ENCODE peak calls at places on chromosomes 2 and 18, in eight cellular contexts. One of them, this sample, is unnamed.
A peak's percentile ranks its signal among the peaks of the same experiment; 100 is the strongest.

GRCh38 chr2:137888845-137889244 is 75.4 kb upstream of the HNMT start:
- DNase-seq in COR-L47: peak; percentile 6
- DNase-seq in activated CD8-positive, alpha-beta memory T cell treated with anti-CD3 and anti-CD28 coated beads, Interleukin-2, amount 50 U/mL, for 48 hours: no peak
- DNase-seq in GM12878: no peak
- DNase-seq in SW480: peak; percentile 22
- DNase-seq in stomach: peak; percentile 51
- DNase-seq in stimulated activated CD8-positive, alpha-beta memory T cell treated with anti-CD3 and anti-CD28 coated beads, Interleukin-4, amount 100 ng/mL, for 1 hour: no peak
- DNase-seq in CD8-positive, alpha-beta T cell: no peak
- DNase-seq in this sample: peak; percentile 30

GRCh38 chr18:24862225-24862893 is 401.9 kb downstream of the HRH4 start:
- DNase-seq in SW480: no peak
- DNase-seq in stomach: no peak
- DNase-seq in GM12878: no peak
- DNase-seq in CD8-positive, alpha-beta T cell: no peak
- DNase-seq in stimulated activated CD8-positive, alpha-beta memory T cell treated with anti-CD3 and anti-CD28 coated beads, Interleukin-4, amount 100 ng/mL, for 1 hour: no peak
- DNase-seq in COR-L47: no peak
- DNase-seq in activated CD8-positive, alpha-beta memory T cell treated with anti-CD3 and anti-CD28 coated beads, Interleukin-2, amount 50 U/mL, for 48 hours: no peak
- DNase-seq in this sample: no peak

GRCh38 chr2:200380833-200381542 is 74.5 kb downstream of the SPATS2L start:
- DNase-seq in COR-L47: no peak
- DNase-seq in SW480: no peak
- DNase-seq in CD8-positive, alpha-beta T cell: no peak
- DNase-seq in GM12878: no peak
- DNase-seq in activated CD8-positive, alpha-beta memory T cell treated with anti-CD3 and anti-CD28 coated beads, Interleukin-2, amount 50 U/mL, for 48 hours: no peak
- DNase-seq in stimulated activated CD8-positive, alpha-beta memory T cell treated with anti-CD3 and anti-CD28 coated beads, Interleukin-4, amount 100 ng/mL, for 1 hour: no peak
- DNase-seq in stomach: no peak
- DNase-seq in this sample: no peak

GRCh38 chr2:8534729-8535397 is 147.0 kb upstream of the ID2 start:
- DNase-seq in CD8-positive, alpha-beta T cell: no peak
- DNase-seq in SW480: no peak
- DNase-seq in stomach: peak; percentile 55
- DNase-seq in stimulated activated CD8-positive, alpha-beta memory T cell treated with anti-CD3 and anti-CD28 coated beads, Interleukin-4, amount 100 ng/mL, for 1 hour: no peak
- DNase-seq in activated CD8-positive, alpha-beta memory T cell treated with anti-CD3 and anti-CD28 coated beads, Interleukin-2, amount 50 U/mL, for 48 hours: no peak
- DNase-seq in COR-L47: no peak
- DNase-seq in GM12878: no peak
- DNase-seq in this sample: no peak

GRCh38 chr2:239717706-239718105 is 307.4 kb downstream of the NDUFA10 start:
- DNase-seq in stimulated activated CD8-positive, alpha-beta memory T cell treated with anti-CD3 and anti-CD28 coated beads, Interleukin-4, amount 100 ng/mL, for 1 hour: no peak
- DNase-seq in CD8-positive, alpha-beta T cell: no peak
- DNase-seq in GM12878: no peak
- DNase-seq in activated CD8-positive, alpha-beta memory T cell treated with anti-CD3 and anti-CD28 coated beads, Interleukin-2, amount 50 U/mL, for 48 hours: no peak
- DNase-seq in SW480: no peak
- DNase-seq in COR-L47: no peak
- DNase-seq in stomach: no peak
- DNase-seq in this sample: no peak

GRCh38 chr2:28753043-28753683 is 1.5 kb downstream of the PPP1CB start:
- DNase-seq in activated CD8-positive, alpha-beta memory T cell treated with anti-CD3 and anti-CD28 coated beads, Interleukin-2, amount 50 U/mL, for 48 hours: no peak
- DNase-seq in COR-L47: peak; percentile 51
- DNase-seq in stomach: peak; percentile 73
- DNase-seq in SW480: peak; percentile 79
- DNase-seq in stimulated activated CD8-positive, alpha-beta memory T cell treated with anti-CD3 and anti-CD28 coated beads, Interleukin-4, amount 100 ng/mL, for 1 hour: no peak
- DNase-seq in CD8-positive, alpha-beta T cell: peak; percentile 43
- DNase-seq in GM12878: no peak
- DNase-seq in this sample: no peak

GRCh38 chr2:128090909-128091690 is at the start of gene UGGT1:
- DNase-seq in activated CD8-positive, alpha-beta memory T cell treated with anti-CD3 and anti-CD28 coated beads, Interleukin-2, amount 50 U/mL, for 48 hours: peak; percentile 94
- DNase-seq in stimulated activated CD8-positive, alpha-beta memory T cell treated with anti-CD3 and anti-CD28 coated beads, Interleukin-4, amount 100 ng/mL, for 1 hour: peak; percentile 80
- DNase-seq in stomach: peak; percentile 96
- DNase-seq in SW480: peak; percentile 96
- DNase-seq in GM12878: peak; percentile 93
- DNase-seq in CD8-positive, alpha-beta T cell: peak; percentile 90
- DNase-seq in COR-L47: peak; percentile 96
- DNase-seq in this sample: peak; percentile 94

GRCh38 chr18:816869-817268 is 4.8 kb upstream of the YES1 start:
- DNase-seq in GM12878: no peak
- DNase-seq in CD8-positive, alpha-beta T cell: no peak
- DNase-seq in activated CD8-positive, alpha-beta memory T cell treated with anti-CD3 and anti-CD28 coated beads, Interleukin-2, amount 50 U/mL, for 48 hours: no peak
- DNase-seq in COR-L47: no peak
- DNase-seq in stimulated activated CD8-positive, alpha-beta memory T cell treated with anti-CD3 and anti-CD28 coated beads, Interleukin-4, amount 100 ng/mL, for 1 hour: no peak
- DNase-seq in stomach: no peak
- DNase-seq in SW480: no peak
- DNase-seq in this sample: no peak

GRCh38 chr18:49319590-49319989 is 140.9 kb downstream of the DYM start:
- DNase-seq in stimulated activated CD8-positive, alpha-beta memory T cell treated with anti-CD3 and anti-CD28 coated beads, Interleukin-4, amount 100 ng/mL, for 1 hour: no peak
- DNase-seq in COR-L47: no peak
- DNase-seq in CD8-positive, alpha-beta T cell: no peak
- DNase-seq in activated CD8-positive, alpha-beta memory T cell treated with anti-CD3 and anti-CD28 coated beads, Interleukin-2, amount 50 U/mL, for 48 hours: no peak
- DNase-seq in stomach: no peak
- DNase-seq in GM12878: no peak
- DNase-seq in SW480: no peak
- DNase-seq in this sample: no peak

GRCh38 chr2:109125595-109126500 is 3.2 kb upstream of the SH3RF3 start:
- DNase-seq in CD8-positive, alpha-beta T cell: no peak
- DNase-seq in stimulated activated CD8-positive, alpha-beta memory T cell treated with anti-CD3 and anti-CD28 coated beads, Interleukin-4, amount 100 ng/mL, for 1 hour: no peak
- DNase-seq in GM12878: no peak
- DNase-seq in activated CD8-positive, alpha-beta memory T cell treated with anti-CD3 and anti-CD28 coated beads, Interleukin-2, amount 50 U/mL, for 48 hours: peak; percentile 33
- DNase-seq in COR-L47: no peak
- DNase-seq in SW480: peak; percentile 93
- DNase-seq in stomach: no peak
- DNase-seq in this sample: no peak

GRCh38 chr2:19885791-19886190 is 16.0 kb downstream of the TTC32 start:
- DNase-seq in COR-L47: no peak
- DNase-seq in CD8-positive, alpha-beta T cell: no peak
- DNase-seq in activated CD8-positive, alpha-beta memory T cell treated with anti-CD3 and anti-CD28 coated beads, Interleukin-2, amount 50 U/mL, for 48 hours: peak; percentile 17
- DNase-seq in stomach: no peak
- DNase-seq in stimulated activated CD8-positive, alpha-beta memory T cell treated with anti-CD3 and anti-CD28 coated beads, Interleukin-4, amount 100 ng/mL, for 1 hour: no peak
- DNase-seq in GM12878: no peak
- DNase-seq in SW480: no peak
- DNase-seq in this sample: no peak

GRCh38 chr2:180006236-180006635 is 861 bp downstream of the CWC22 start:
- DNase-seq in GM12878: no peak
- DNase-seq in activated CD8-positive, alpha-beta memory T cell treated with anti-CD3 and anti-CD28 coated beads, Interleukin-2, amount 50 U/mL, for 48 hours: no peak
- DNase-seq in SW480: no peak
- DNase-seq in COR-L47: no peak
- DNase-seq in CD8-positive, alpha-beta T cell: no peak
- DNase-seq in stomach: no peak
- DNase-seq in stimulated activated CD8-positive, alpha-beta memory T cell treated with anti-CD3 and anti-CD28 coated beads, Interleukin-4, amount 100 ng/mL, for 1 hour: no peak
- DNase-seq in this sample: no peak

GRCh38 chr2:12770569-12770968 is 53.8 kb downstream of the TRIB2 start:
- DNase-seq in stomach: no peak
- DNase-seq in GM12878: no peak
- DNase-seq in CD8-positive, alpha-beta T cell: no peak
- DNase-seq in COR-L47: no peak
- DNase-seq in stimulated activated CD8-positive, alpha-beta memory T cell treated with anti-CD3 and anti-CD28 coated beads, Interleukin-4, amount 100 ng/mL, for 1 hour: no peak
- DNase-seq in activated CD8-positive, alpha-beta memory T cell treated with anti-CD3 and anti-CD28 coated beads, Interleukin-2, amount 50 U/mL, for 48 hours: no peak
- DNase-seq in SW480: no peak
- DNase-seq in this sample: no peak

GRCh38 chr2:60512641-60513040 is 40.8 kb downstream of the BCL11A start:
- DNase-seq in stimulated activated CD8-positive, alpha-beta memory T cell treated with anti-CD3 and anti-CD28 coated beads, Interleukin-4, amount 100 ng/mL, for 1 hour: no peak
- DNase-seq in COR-L47: no peak
- DNase-seq in GM12878: no peak
- DNase-seq in SW480: no peak
- DNase-seq in stomach: no peak
- DNase-seq in activated CD8-positive, alpha-beta memory T cell treated with anti-CD3 and anti-CD28 coated beads, Interleukin-2, amount 50 U/mL, for 48 hours: no peak
- DNase-seq in CD8-positive, alpha-beta T cell: no peak
- DNase-seq in this sample: no peak

GRCh38 chr2:96963316-96963715 is 23.1 kb downstream of the FAM178B start:
- DNase-seq in activated CD8-positive, alpha-beta memory T cell treated with anti-CD3 and anti-CD28 coated beads, Interleukin-2, amount 50 U/mL, for 48 hours: no peak
- DNase-seq in CD8-positive, alpha-beta T cell: no peak
- DNase-seq in stomach: no peak
- DNase-seq in stimulated activated CD8-positive, alpha-beta memory T cell treated with anti-CD3 and anti-CD28 coated beads, Interleukin-4, amount 100 ng/mL, for 1 hour: no peak
- DNase-seq in COR-L47: no peak
- DNase-seq in GM12878: no peak
- DNase-seq in SW480: peak; percentile 93
- DNase-seq in this sample: no peak

GRCh38 chr2:218961651-218962570 is 2.4 kb downstream of the CDK5R2 start:
- DNase-seq in stimulated activated CD8-positive, alpha-beta memory T cell treated with anti-CD3 and anti-CD28 coated beads, Interleukin-4, amount 100 ng/mL, for 1 hour: no peak
- DNase-seq in activated CD8-positive, alpha-beta memory T cell treated with anti-CD3 and anti-CD28 coated beads, Interleukin-2, amount 50 U/mL, for 48 hours: no peak
- DNase-seq in SW480: no peak
- DNase-seq in CD8-positive, alpha-beta T cell: no peak
- DNase-seq in stomach: no peak
- DNase-seq in GM12878: no peak
- DNase-seq in COR-L47: peak; percentile 63
- DNase-seq in this sample: no peak

GRCh38 chr18:62784966-62785413 is 69.6 kb downstream of the PHLPP1 start:
- DNase-seq in GM12878: no peak
- DNase-seq in activated CD8-positive, alpha-beta memory T cell treated with anti-CD3 and anti-CD28 coated beads, Interleukin-2, amount 50 U/mL, for 48 hours: no peak
- DNase-seq in stimulated activated CD8-positive, alpha-beta memory T cell treated with anti-CD3 and anti-CD28 coated beads, Interleukin-4, amount 100 ng/mL, for 1 hour: no peak
- DNase-seq in COR-L47: peak; percentile 75
- DNase-seq in stomach: no peak
- DNase-seq in SW480: no peak
- DNase-seq in CD8-positive, alpha-beta T cell: no peak
- DNase-seq in this sample: no peak

GRCh38 chr2:65049010-65049639 is 7.1 kb upstream of the CEP68 start:
- DNase-seq in SW480: peak; percentile 84
- DNase-seq in COR-L47: no peak
- DNase-seq in stomach: no peak
- DNase-seq in activated CD8-positive, alpha-beta memory T cell treated with anti-CD3 and anti-CD28 coated beads, Interleukin-2, amount 50 U/mL, for 48 hours: no peak
- DNase-seq in CD8-positive, alpha-beta T cell: no peak
- DNase-seq in stimulated activated CD8-positive, alpha-beta memory T cell treated with anti-CD3 and anti-CD28 coated beads, Interleukin-4, amount 100 ng/mL, for 1 hour: no peak
- DNase-seq in GM12878: no peak
- DNase-seq in this sample: no peak

GRCh38 chr2:25712455-25712854 is 39.1 kb upstream of the DTNB start:
- DNase-seq in CD8-positive, alpha-beta T cell: no peak
- DNase-seq in stimulated activated CD8-positive, alpha-beta memory T cell treated with anti-CD3 and anti-CD28 coated beads, Interleukin-4, amount 100 ng/mL, for 1 hour: no peak
- DNase-seq in COR-L47: no peak
- DNase-seq in SW480: no peak
- DNase-seq in GM12878: no peak
- DNase-seq in activated CD8-positive, alpha-beta memory T cell treated with anti-CD3 and anti-CD28 coated beads, Interleukin-2, amount 50 U/mL, for 48 hours: no peak
- DNase-seq in stomach: no peak
- DNase-seq in this sample: no peak

GRCh38 chr2:1453561-1453960 is 40.3 kb downstream of the TPO start:
- DNase-seq in stimulated activated CD8-positive, alpha-beta memory T cell treated with anti-CD3 and anti-CD28 coated beads, Interleukin-4, amount 100 ng/mL, for 1 hour: no peak
- DNase-seq in GM12878: no peak
- DNase-seq in CD8-positive, alpha-beta T cell: no peak
- DNase-seq in COR-L47: no peak
- DNase-seq in activated CD8-positive, alpha-beta memory T cell treated with anti-CD3 and anti-CD28 coated beads, Interleukin-2, amount 50 U/mL, for 48 hours: no peak
- DNase-seq in stomach: no peak
- DNase-seq in SW480: no peak
- DNase-seq in this sample: no peak

GRCh38 chr2:62038980-62039771 is 133.7 kb downstream of the COMMD1 start:
- DNase-seq in SW480: no peak
- DNase-seq in CD8-positive, alpha-beta T cell: no peak
- DNase-seq in activated CD8-positive, alpha-beta memory T cell treated with anti-CD3 and anti-CD28 coated beads, Interleukin-2, amount 50 U/mL, for 48 hours: no peak
- DNase-seq in GM12878: peak; percentile 98
- DNase-seq in COR-L47: no peak
- DNase-seq in stomach: no peak
- DNase-seq in stimulated activated CD8-positive, alpha-beta memory T cell treated with anti-CD3 and anti-CD28 coated beads, Interleukin-4, amount 100 ng/mL, for 1 hour: no peak
- DNase-seq in this sample: no peak

GRCh38 chr18:47492691-47493090 is 241.2 kb upstream of the SKOR2 start:
- DNase-seq in COR-L47: no peak
- DNase-seq in GM12878: no peak
- DNase-seq in stomach: no peak
- DNase-seq in stimulated activated CD8-positive, alpha-beta memory T cell treated with anti-CD3 and anti-CD28 coated beads, Interleukin-4, amount 100 ng/mL, for 1 hour: no peak
- DNase-seq in SW480: no peak
- DNase-seq in activated CD8-positive, alpha-beta memory T cell treated with anti-CD3 and anti-CD28 coated beads, Interleukin-2, amount 50 U/mL, for 48 hours: no peak
- DNase-seq in CD8-positive, alpha-beta T cell: no peak
- DNase-seq in this sample: no peak

GRCh38 chr2:210502997-210503621 is 26.6 kb upstream of the LANCL1 start:
- DNase-seq in GM12878: no peak
- DNase-seq in stomach: peak; percentile 57
- DNase-seq in CD8-positive, alpha-beta T cell: no peak
- DNase-seq in stimulated activated CD8-positive, alpha-beta memory T cell treated with anti-CD3 and anti-CD28 coated beads, Interleukin-4, amount 100 ng/mL, for 1 hour: no peak
- DNase-seq in COR-L47: peak; percentile 68
- DNase-seq in activated CD8-positive, alpha-beta memory T cell treated with anti-CD3 and anti-CD28 coated beads, Interleukin-2, amount 50 U/mL, for 48 hours: peak; percentile 55
- DNase-seq in SW480: peak; percentile 44
- DNase-seq in this sample: no peak

GRCh38 chr2:47299555-47299954 is 103.4 kb upstream of the MSH2 start:
- DNase-seq in SW480: no peak
- DNase-seq in activated CD8-positive, alpha-beta memory T cell treated with anti-CD3 and anti-CD28 coated beads, Interleukin-2, amount 50 U/mL, for 48 hours: no peak
- DNase-seq in GM12878: no peak
- DNase-seq in CD8-positive, alpha-beta T cell: no peak
- DNase-seq in stimulated activated CD8-positive, alpha-beta memory T cell treated with anti-CD3 and anti-CD28 coated beads, Interleukin-4, amount 100 ng/mL, for 1 hour: no peak
- DNase-seq in COR-L47: no peak
- DNase-seq in stomach: no peak
- DNase-seq in this sample: no peak

GRCh38 chr2:206127656-206128055 is 31.6 kb downstream of the NDUFS1 start:
- DNase-seq in COR-L47: no peak
- DNase-seq in activated CD8-positive, alpha-beta memory T cell treated with anti-CD3 and anti-CD28 coated beads, Interleukin-2, amount 50 U/mL, for 48 hours: no peak
- DNase-seq in SW480: peak; percentile 24
- DNase-seq in CD8-positive, alpha-beta T cell: no peak
- DNase-seq in stimulated activated CD8-positive, alpha-beta memory T cell treated with anti-CD3 and anti-CD28 coated beads, Interleukin-4, amount 100 ng/mL, for 1 hour: no peak
- DNase-seq in stomach: no peak
- DNase-seq in GM12878: no peak
- DNase-seq in this sample: no peak

GRCh38 chr2:45169339-45170190 is 160.3 kb upstream of the SIX2 start:
- DNase-seq in COR-L47: peak; percentile 29
- DNase-seq in stomach: no peak
- DNase-seq in CD8-positive, alpha-beta T cell: no peak
- DNase-seq in GM12878: no peak
- DNase-seq in stimulated activated CD8-positive, alpha-beta memory T cell treated with anti-CD3 and anti-CD28 coated beads, Interleukin-4, amount 100 ng/mL, for 1 hour: no peak
- DNase-seq in activated CD8-positive, alpha-beta memory T cell treated with anti-CD3 and anti-CD28 coated beads, Interleukin-2, amount 50 U/mL, for 48 hours: peak; percentile 53
- DNase-seq in SW480: peak; percentile 36
- DNase-seq in this sample: no peak

GRCh38 chr2:37637122-37637875 is 34.1 kb downstream of the CDC42EP3 start:
- DNase-seq in GM12878: no peak
- DNase-seq in CD8-positive, alpha-beta T cell: no peak
- DNase-seq in SW480: peak; percentile 17
- DNase-seq in stomach: no peak
- DNase-seq in activated CD8-positive, alpha-beta memory T cell treated with anti-CD3 and anti-CD28 coated beads, Interleukin-2, amount 50 U/mL, for 48 hours: no peak
- DNase-seq in stimulated activated CD8-positive, alpha-beta memory T cell treated with anti-CD3 and anti-CD28 coated beads, Interleukin-4, amount 100 ng/mL, for 1 hour: no peak
- DNase-seq in COR-L47: no peak
- DNase-seq in this sample: no peak

GRCh38 chr2:216777637-216778273 is 82.1 kb downstream of the TNP1 start:
- DNase-seq in COR-L47: peak; percentile 53
- DNase-seq in SW480: peak; percentile 82
- DNase-seq in stomach: no peak
- DNase-seq in GM12878: peak; percentile 27
- DNase-seq in activated CD8-positive, alpha-beta memory T cell treated with anti-CD3 and anti-CD28 coated beads, Interleukin-2, amount 50 U/mL, for 48 hours: no peak
- DNase-seq in CD8-positive, alpha-beta T cell: no peak
- DNase-seq in stimulated activated CD8-positive, alpha-beta memory T cell treated with anti-CD3 and anti-CD28 coated beads, Interleukin-4, amount 100 ng/mL, for 1 hour: no peak
- DNase-seq in this sample: peak; percentile 24

GRCh38 chr2:8625399-8626283 is 56.2 kb upstream of the ID2 start:
- DNase-seq in CD8-positive, alpha-beta T cell: no peak
- DNase-seq in activated CD8-positive, alpha-beta memory T cell treated with anti-CD3 and anti-CD28 coated beads, Interleukin-2, amount 50 U/mL, for 48 hours: no peak
- DNase-seq in stimulated activated CD8-positive, alpha-beta memory T cell treated with anti-CD3 and anti-CD28 coated beads, Interleukin-4, amount 100 ng/mL, for 1 hour: no peak
- DNase-seq in SW480: no peak
- DNase-seq in GM12878: no peak
- DNase-seq in COR-L47: no peak
- DNase-seq in stomach: no peak
- DNase-seq in this sample: no peak

GRCh38 chr2:233085037-233085838 is 25.1 kb downstream of the INPP5D start:
- DNase-seq in stimulated activated CD8-positive, alpha-beta memory T cell treated with anti-CD3 and anti-CD28 coated beads, Interleukin-4, amount 100 ng/mL, for 1 hour: no peak
- DNase-seq in COR-L47: no peak
- DNase-seq in SW480: no peak
- DNase-seq in stomach: no peak
- DNase-seq in activated CD8-positive, alpha-beta memory T cell treated with anti-CD3 and anti-CD28 coated beads, Interleukin-2, amount 50 U/mL, for 48 hours: peak; percentile 50
- DNase-seq in CD8-positive, alpha-beta T cell: no peak
- DNase-seq in GM12878: no peak
- DNase-seq in this sample: peak; percentile 42

GRCh38 chr2:115165529-115166109 is 723.2 kb downstream of the DPP10 start:
- DNase-seq in stimulated activated CD8-positive, alpha-beta memory T cell treated with anti-CD3 and anti-CD28 coated beads, Interleukin-4, amount 100 ng/mL, for 1 hour: no peak
- DNase-seq in activated CD8-positive, alpha-beta memory T cell treated with anti-CD3 and anti-CD28 coated beads, Interleukin-2, amount 50 U/mL, for 48 hours: no peak
- DNase-seq in stomach: no peak
- DNase-seq in GM12878: no peak
- DNase-seq in CD8-positive, alpha-beta T cell: no peak
- DNase-seq in SW480: peak; percentile 56
- DNase-seq in COR-L47: peak; percentile 68
- DNase-seq in this sample: peak; percentile 12

GRCh38 chr2:195482050-195482449 is 175.0 kb upstream of the SLC39A10 start:
- DNase-seq in stomach: no peak
- DNase-seq in GM12878: no peak
- DNase-seq in activated CD8-positive, alpha-beta memory T cell treated with anti-CD3 and anti-CD28 coated beads, Interleukin-2, amount 50 U/mL, for 48 hours: no peak
- DNase-seq in SW480: no peak
- DNase-seq in CD8-positive, alpha-beta T cell: no peak
- DNase-seq in stimulated activated CD8-positive, alpha-beta memory T cell treated with anti-CD3 and anti-CD28 coated beads, Interleukin-4, amount 100 ng/mL, for 1 hour: no peak
- DNase-seq in COR-L47: no peak
- DNase-seq in this sample: no peak

GRCh38 chr2:84888401-84889276 is 7.8 kb upstream of the TRABD2A start:
- DNase-seq in stomach: no peak
- DNase-seq in CD8-positive, alpha-beta T cell: peak; percentile 35
- DNase-seq in stimulated activated CD8-positive, alpha-beta memory T cell treated with anti-CD3 and anti-CD28 coated beads, Interleukin-4, amount 100 ng/mL, for 1 hour: no peak
- DNase-seq in activated CD8-positive, alpha-beta memory T cell treated with anti-CD3 and anti-CD28 coated beads, Interleukin-2, amount 50 U/mL, for 48 hours: peak; percentile 65
- DNase-seq in COR-L47: no peak
- DNase-seq in SW480: peak; percentile 60
- DNase-seq in GM12878: peak; percentile 70
- DNase-seq in this sample: no peak

GRCh38 chr2:11398710-11399109 is 54.3 kb upstream of the ROCK2 start:
- DNase-seq in SW480: no peak
- DNase-seq in stimulated activated CD8-positive, alpha-beta memory T cell treated with anti-CD3 and anti-CD28 coated beads, Interleukin-4, amount 100 ng/mL, for 1 hour: no peak
- DNase-seq in COR-L47: peak; percentile 10
- DNase-seq in GM12878: no peak
- DNase-seq in stomach: peak; percentile 83
- DNase-seq in CD8-positive, alpha-beta T cell: no peak
- DNase-seq in activated CD8-positive, alpha-beta memory T cell treated with anti-CD3 and anti-CD28 coated beads, Interleukin-2, amount 50 U/mL, for 48 hours: no peak
- DNase-seq in this sample: no peak

This sample was measured in dermis microvascular lymphatic vessel endothelial cell.